ENCODE peak calls at places on chromosome X, in nine cellular contexts. E, Z, I, D, O, N, U, X and C are unnamed samples. For H3K4me1, the result is how much of the 10 kb centered on the place peaks cover.

GRCh38 chrX:10859353-10859752 is 239.0 kb upstream of the MID1 start:
- DNase-seq in I (no peak), X (no peak), U (no peak), E (no peak), O (no peak), D (no peak), Z (no peak), N (no peak), C (no peak)

GRCh38 chrX:109519001-109519400 is 17.6 kb upstream of the NXT2 start:
- DNase-seq in I (no peak), O (no peak), E (no peak), N (no peak), Z (no peak), D (no peak), X (no peak), U (no peak), C (no peak)

GRCh38 chrX:78796916-78797315 is 49.4 kb downstream of the LPAR4 start:
- DNase-seq in X (no peak), O (no peak), Z (no peak), N (no peak), D (no peak), E (no peak), U (no peak), I (no peak), C (no peak)

GRCh38 chrX:32893751-32894150 is 317.6 kb downstream of the DMD start:
- DNase-seq in X (no peak), O (no peak), Z (no peak), D (no peak), E (no peak), U (no peak), I (no peak), N (no peak), C (no peak)

GRCh38 chrX:38664285-38664684 is 102.9 kb downstream of the TSPAN7 start:
- DNase-seq in E (peak), N (peak), X (peak), D (peak), O (peak), U (peak), I (peak), Z (peak), C (peak)

GRCh38 chrX:118495958-118496762 is 545 bp downstream of the DOCK11 start:
- DNase-seq in E (no peak), I (peak), X (peak), N (peak), Z (no peak), O (peak), D (no peak), U (peak), C (peak)

GRCh38 chrX:67720344-67720743 is 176.5 kb downstream of the AR start:
- DNase-seq in Z (peak), N (no peak), E (no peak), I (no peak), D (no peak), X (no peak), O (no peak), U (no peak), C (peak)

GRCh38 chrX:37371578-37371981 is 22.4 kb downstream of the PRRG1 start:
- DNase-seq in N (no peak), E (no peak), X (no peak), I (no peak), O (no peak), Z (peak), U (peak), D (no peak), C (peak)

GRCh38 chrX:115093206-115093605 is 75.8 kb upstream of the IL13RA2 start:
- DNase-seq in O (no peak), I (no peak), Z (peak), D (no peak), U (no peak), N (no peak), X (no peak), E (no peak), C (no peak)

GRCh38 chrX:68429216-68429615 is 4.1 kb downstream of the OPHN1 start:
- DNase-seq in N (peak), E (no peak), I (no peak), U (no peak), D (no peak), X (no peak), Z (peak), O (no peak), C (no peak)

GRCh38 chrX:74535633-74536141 is 78.7 kb downstream of the RLIM start:
- DNase-seq in D (peak), E (no peak), Z (peak), U (peak), O (peak), N (peak), I (peak), X (peak), C (peak)

GRCh38 chrX:71542411-71542810 is 9.5 kb downstream of the OGT start:
- DNase-seq in Z (peak), D (no peak), O (no peak), E (no peak), U (no peak), X (no peak), N (peak), I (no peak), C (peak)

GRCh38 chrX:67346667-67347066 is 197.2 kb upstream of the AR start:
- DNase-seq in I (no peak), D (no peak), X (no peak), Z (no peak), E (no peak), N (no peak), O (no peak), U (no peak), C (no peak)

GRCh38 chrX:39869846-39870601 is 227.7 kb downstream of the BCOR start:
- DNase-seq in N (peak), U (no peak), O (no peak), X (no peak), Z (peak), E (no peak), I (no peak), D (no peak), C (no peak)

GRCh38 chrX:106932492-106932923 is 12.3 kb downstream of the CLDN2 start:
- DNase-seq in I (no peak), D (peak), X (no peak), U (no peak), Z (peak), E (no peak), O (no peak), N (peak), C (no peak)

GRCh38 chrX:69503835-69504625 is at the start of gene NALF2:
- DNase-seq in Z (peak), D (peak), X (peak), U (peak), O (peak), I (peak), E (peak), N (peak), C (peak)

GRCh38 chrX:81174286-81174685 is 27.4 kb downstream of the HMGN5 start:
- DNase-seq in N (peak), D (peak), Z (peak), I (no peak), E (no peak), U (no peak), X (no peak), O (peak), C (peak)

GRCh38 chrX:34112459-34112858 is 19.7 kb downstream of the FAM47A start:
- DNase-seq in U (no peak), D (no peak), I (no peak), X (no peak), N (no peak), Z (no peak), E (no peak), O (no peak), C (no peak)

GRCh38 chrX:51496501-51497291 is at the start of gene NUDT11:
- DNase-seq in U (peak), Z (peak), X (peak), O (peak), D (no peak), I (peak), N (peak), E (peak), C (peak)

DNA sequence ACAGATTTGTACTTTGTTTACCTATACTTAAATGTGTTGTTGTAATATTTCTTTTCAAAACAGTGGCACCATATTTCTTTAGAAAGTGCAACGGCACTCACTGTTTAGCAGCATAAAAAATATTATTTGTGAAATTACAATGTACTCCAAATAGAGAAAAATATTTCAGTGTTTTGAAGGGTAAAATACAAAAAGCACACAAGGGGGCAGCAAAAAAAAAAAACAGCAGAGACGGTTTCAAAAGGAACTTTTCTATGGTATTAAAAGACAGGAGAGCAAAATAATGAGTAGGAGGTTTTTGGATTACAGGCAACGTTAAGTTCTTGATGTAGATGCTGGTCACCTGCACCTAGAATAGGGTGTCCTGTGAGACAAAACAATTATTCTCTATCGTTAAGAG is 2.0 kb downstream of the NUDT11 start:
- DNase-seq in D (no peak), E (no peak), I (no peak), O (no peak), N (peak), Z (no peak), X (no peak), U (no peak), C (peak)
- H3K4me3 ChIP-seq in D (no peak), E (peak), I (peak), O (no peak), N (no peak), Z (peak), X (no peak), U (peak), C (no peak)

GRCh38 chrX:9853307-9853706 is 67.1 kb downstream of the SHROOM2 start:
- DNase-seq in D (no peak), Z (no peak), O (peak), U (no peak), E (no peak), N (no peak), X (no peak), I (no peak), C (no peak)

GRCh38 chrX:9858080-9858479 is 71.9 kb downstream of the SHROOM2 start:
- DNase-seq in O (no peak), D (no peak), E (no peak), U (no peak), Z (no peak), I (no peak), N (no peak), X (no peak), C (no peak)

GRCh38 chrX:9856596-9856995 is 70.4 kb downstream of the SHROOM2 start:
- DNase-seq in U (no peak), O (no peak), Z (no peak), D (no peak), I (peak), N (no peak), X (no peak), E (no peak), C (no peak)

GRCh38 chrX:9857575-9857974 is 71.3 kb downstream of the SHROOM2 start:
- DNase-seq in N (no peak), E (no peak), X (no peak), Z (no peak), I (no peak), U (no peak), D (no peak), O (no peak), C (no peak)

DNA sequence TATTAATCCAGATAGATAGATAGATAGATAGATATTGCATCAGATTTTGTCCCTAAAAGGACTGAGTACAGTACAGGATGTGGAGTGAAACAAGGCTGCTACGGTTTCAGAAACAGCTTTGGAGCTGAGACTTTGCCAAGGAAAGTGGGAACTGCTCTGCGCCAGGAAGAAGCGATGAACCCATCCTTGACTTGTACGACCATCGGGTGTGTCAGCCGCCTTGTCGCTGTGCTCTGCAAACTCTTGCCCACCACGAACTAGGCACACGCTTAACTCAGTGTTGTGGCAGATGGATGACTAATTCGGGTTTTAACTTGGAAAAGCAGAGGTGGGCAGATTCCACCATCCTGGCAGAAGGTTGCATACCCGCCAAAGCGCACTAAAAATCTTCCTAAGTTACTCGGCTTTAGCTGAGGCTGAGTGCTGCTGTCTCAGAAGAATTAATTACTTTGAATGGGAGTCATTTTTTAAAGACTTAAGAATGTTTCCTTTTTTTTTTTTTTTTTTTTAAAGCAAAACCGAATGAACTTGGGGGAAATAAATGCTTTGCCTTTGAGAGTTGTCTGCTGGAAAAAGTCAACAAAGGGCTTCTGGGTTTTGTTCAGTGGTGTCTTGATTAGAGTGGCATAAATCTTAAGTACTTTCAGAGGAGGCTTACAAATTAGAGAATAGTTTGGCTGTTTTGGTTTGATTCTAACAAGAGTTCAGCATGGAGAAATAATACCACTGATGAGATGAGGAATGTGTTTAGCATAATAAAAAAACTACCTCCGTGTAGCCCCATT is 69.5 kb downstream of the SHROOM2 start:
- DNase-seq in E (no peak), X (no peak), O (no peak), Z (peak), I (no peak), U (no peak), D (no peak), N (peak), C (no peak)
- H3K9ac ChIP-seq in E (no peak), X (no peak), O (no peak), Z (no peak), I (no peak), U (no peak), D (no peak), N (no peak), C (no peak)

DNA sequence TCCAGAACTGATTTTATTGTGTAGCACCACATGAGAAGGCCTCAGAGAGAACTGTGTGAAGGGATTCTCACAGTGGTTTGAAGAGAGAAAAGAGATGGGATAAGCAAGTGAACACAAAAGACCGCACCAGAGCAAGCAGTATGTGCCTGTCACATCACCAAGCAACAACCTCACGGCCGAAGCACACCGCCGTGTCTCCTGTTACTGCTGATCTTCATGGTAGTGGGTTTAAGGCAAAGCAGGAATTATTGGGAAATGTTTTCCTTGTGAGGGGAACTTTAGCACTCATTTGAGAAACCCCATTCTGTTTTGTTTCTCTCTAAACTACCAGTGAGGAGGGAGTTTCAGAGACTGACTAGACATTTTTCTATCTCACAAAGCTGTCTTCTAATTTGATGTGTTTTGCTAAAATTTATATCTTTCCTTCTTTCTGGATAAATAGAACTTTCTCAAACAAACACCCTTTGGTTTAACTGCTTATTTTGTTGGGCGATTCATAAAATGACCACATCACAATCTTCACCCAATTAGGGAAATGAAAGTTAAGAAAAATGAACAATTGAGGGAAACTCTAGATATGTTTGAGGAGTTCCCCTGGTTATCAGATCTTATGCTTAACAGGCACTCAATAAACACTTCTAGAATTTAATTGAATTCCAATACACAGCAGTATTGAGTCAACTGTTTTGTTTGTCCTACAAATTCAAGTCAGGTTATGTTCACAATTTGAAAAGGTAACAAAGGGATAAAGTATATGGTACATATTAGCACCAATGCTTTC is 16.5 kb downstream of the SH3KBP1 start:
- DNase-seq in I (no peak), D (no peak), U (no peak), X (no peak), O (no peak), N (no peak), Z (no peak), E (no peak), C (no peak)
- H3K4me1 ChIP-seq in I (under half), D (under half), U (under half), X (under half), O (under half), N (under half), Z (under half), E (under half), C (under half)

GRCh38 chrX:2697741-2698294 is 6.7 kb downstream of the CD99 start:
- DNase-seq in Z (peak), X (no peak), N (peak), U (no peak), O (no peak), E (no peak), D (no peak), I (no peak), C (no peak)
- H3K4me3 ChIP-seq in Z (no peak), X (no peak), N (no peak), U (no peak), O (no peak), E (no peak), D (no peak), I (no peak), C (peak)

GRCh38 chrX:41326431-41326830 is 7.5 kb upstream of the DDX3X start:
- DNase-seq in I (no peak), U (no peak), Z (no peak), D (no peak), E (no peak), X (no peak), N (no peak), O (no peak), C (no peak)
- H3K9ac ChIP-seq in I (no peak), U (no peak), Z (no peak), D (no peak), E (no peak), X (no peak), N (no peak), O (no peak), C (no peak)

DNA sequence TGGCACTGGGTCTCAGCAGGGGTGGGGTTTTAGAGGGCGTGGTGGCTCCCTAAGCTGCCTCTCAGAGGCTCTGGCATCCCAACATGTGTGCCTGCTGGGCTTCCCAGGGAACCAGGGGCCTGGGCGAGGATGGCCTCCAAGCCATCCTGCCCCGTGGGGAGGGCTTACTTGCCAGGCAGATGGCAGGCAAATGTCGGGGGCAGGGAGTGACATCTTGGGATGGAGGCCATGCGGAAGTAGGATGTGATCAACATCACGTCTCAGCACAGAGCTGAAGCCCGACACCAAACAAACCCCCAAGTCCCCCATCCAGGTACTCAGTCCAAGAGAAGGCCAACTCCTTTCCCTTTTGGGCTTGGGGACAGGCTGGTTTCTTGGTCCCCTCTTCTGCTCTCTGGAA is 4.7 kb downstream of the L1CAM start:
- DNase-seq in U (peak), O (no peak), D (no peak), E (no peak), N (no peak), Z (no peak), X (no peak), I (no peak), C (no peak)
- H3K4me1 ChIP-seq in U (under half), O (under half), D (half or more), E (half or more), N (under half), Z (under half), X (under half), I (under half), C (under half)

DNA sequence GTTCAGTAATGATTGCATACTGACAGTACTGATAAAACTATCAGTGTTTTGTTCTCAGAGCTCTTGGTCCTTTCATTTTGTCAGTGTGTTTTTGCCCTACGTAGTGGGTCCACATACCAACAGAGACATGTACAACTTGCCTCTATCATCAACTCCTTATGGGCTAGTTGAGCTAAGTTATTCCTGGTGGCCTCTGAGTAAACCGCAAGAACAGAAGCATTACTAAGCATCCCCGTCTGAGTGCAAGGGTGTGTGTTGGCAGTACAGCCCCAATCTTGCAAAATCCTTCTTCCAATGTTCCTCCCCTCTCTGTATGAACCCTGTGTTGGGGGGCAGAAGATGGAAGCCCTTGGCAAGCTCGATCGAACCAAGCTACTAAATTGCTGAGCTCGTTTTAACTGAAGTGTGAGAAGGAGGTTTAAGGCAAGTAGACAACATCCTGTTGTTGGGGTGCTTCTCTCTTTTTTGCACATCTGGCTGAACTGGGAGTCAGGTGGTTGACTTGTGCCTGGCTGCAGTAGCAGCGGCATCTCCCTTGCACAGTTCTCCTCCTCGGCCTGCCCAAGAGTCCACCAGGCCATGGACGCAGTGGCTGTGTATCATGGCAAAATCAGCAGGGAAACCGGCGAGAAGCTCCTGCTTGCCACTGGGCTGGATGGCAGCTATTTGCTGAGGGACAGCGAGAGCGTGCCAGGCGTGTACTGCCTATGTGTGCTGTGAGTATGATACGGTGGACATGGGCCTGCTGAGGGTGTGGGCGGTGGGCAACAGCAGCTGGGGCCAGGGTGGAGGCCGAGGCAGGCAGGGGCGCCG is at the start of gene SH2D1A:
- DNase-seq in U (no peak), Z (no peak), N (no peak), X (no peak), O (no peak), I (no peak), E (no peak), D (no peak), C (no peak)
- H3K4me3 ChIP-seq in U (no peak), Z (no peak), N (no peak), X (no peak), O (no peak), I (no peak), E (no peak), D (no peak), C (no peak)

GRCh38 chrX:18613930-18614639 is 57.8 kb downstream of the RS1 start:
- DNase-seq in E (no peak), O (no peak), X (no peak), I (no peak), Z (no peak), D (no peak), U (no peak), N (no peak), C (no peak)
- H3K9ac ChIP-seq in E (no peak), O (no peak), X (no peak), I (no peak), Z (no peak), D (no peak), U (no peak), N (no peak), C (no peak)

GRCh38 chrX:148611993-148612392 is 111.6 kb downstream of the AFF2 start:
- DNase-seq in O (no peak), E (no peak), U (no peak), X (no peak), D (no peak), Z (no peak), N (no peak), I (no peak), C (no peak)
- H3K4me1 ChIP-seq in O (under half), E (under half), U (under half), X (under half), D (under half), Z (under half), N (under half), I (under half), C (under half)